ENCODE peak calls at places on chromosomes 6 and 20, in ten cellular contexts. One of them, this sample, is unnamed.

GRCh38 chr20:32972181-32973076 is 31.8 kb downstream of the SUN5 start:
- DNase-seq in AG20443: no peak
- DNase-seq in esophagus squamous epithelium: peak; percentile 18
- DNase-seq in tibial nerve: no peak
- DNase-seq in glutamatergic neuron: no peak
- DNase-seq in SW 1271: no peak
- DNase-seq in renal cortical epithelial cell: no peak
- DNase-seq in CD8-positive, alpha-beta memory T cell: peak; percentile 94
- DNase-seq in NCI-H748 treated with DMSO at 0.1 percent for 48 hours: no peak
- DNase-seq in stimulated activated naive CD8-positive, alpha-beta T cell treated with anti-CD3 and anti-CD28 coated beads, Interleukin-15, Interleukin-2, amounts not matched to agents 100 U/mL and 50 U/mL, for 24 hours: peak; percentile 80
- DNase-seq in this sample: peak; percentile 53

GRCh38 chr6:109236140-109237081 is 141.1 kb downstream of the CEP57L1 start:
- DNase-seq in AG20443: no peak
- DNase-seq in esophagus squamous epithelium: no peak
- DNase-seq in tibial nerve: no peak
- DNase-seq in glutamatergic neuron: peak; percentile 44
- DNase-seq in SW 1271: no peak
- DNase-seq in renal cortical epithelial cell: no peak
- DNase-seq in CD8-positive, alpha-beta memory T cell: no peak
- DNase-seq in NCI-H748 treated with DMSO at 0.1 percent for 48 hours: no peak
- DNase-seq in stimulated activated naive CD8-positive, alpha-beta T cell treated with anti-CD3 and anti-CD28 coated beads, Interleukin-15, Interleukin-2, amounts not matched to agents 100 U/mL and 50 U/mL, for 24 hours: peak; percentile 16
- DNase-seq in this sample: no peak

GRCh38 chr6:66897576-66897975 is 1190.5 kb upstream of the EYS start:
- DNase-seq in AG20443: no peak
- DNase-seq in esophagus squamous epithelium: no peak
- DNase-seq in tibial nerve: no peak
- DNase-seq in glutamatergic neuron: no peak
- DNase-seq in SW 1271: no peak
- DNase-seq in renal cortical epithelial cell: peak; percentile 4
- DNase-seq in CD8-positive, alpha-beta memory T cell: no peak
- DNase-seq in NCI-H748 treated with DMSO at 0.1 percent for 48 hours: no peak
- DNase-seq in stimulated activated naive CD8-positive, alpha-beta T cell treated with anti-CD3 and anti-CD28 coated beads, Interleukin-15, Interleukin-2, amounts not matched to agents 100 U/mL and 50 U/mL, for 24 hours: no peak
- DNase-seq in this sample: peak; percentile 11

GRCh38 chr20:3543901-3544507 is 73.2 kb downstream of the ATRN start:
- DNase-seq in AG20443: no peak
- DNase-seq in esophagus squamous epithelium: no peak
- DNase-seq in tibial nerve: no peak
- DNase-seq in glutamatergic neuron: no peak
- DNase-seq in SW 1271: no peak
- DNase-seq in renal cortical epithelial cell: peak; percentile 89
- DNase-seq in CD8-positive, alpha-beta memory T cell: no peak
- DNase-seq in NCI-H748 treated with DMSO at 0.1 percent for 48 hours: no peak
- DNase-seq in stimulated activated naive CD8-positive, alpha-beta T cell treated with anti-CD3 and anti-CD28 coated beads, Interleukin-15, Interleukin-2, amounts not matched to agents 100 U/mL and 50 U/mL, for 24 hours: no peak
- DNase-seq in this sample: peak; percentile 68

GRCh38 chr6:26327450-26328264 is 37.3 kb upstream of the BTN3A2 start:
- DNase-seq in AG20443: no peak
- DNase-seq in esophagus squamous epithelium: no peak
- DNase-seq in tibial nerve: no peak
- DNase-seq in glutamatergic neuron: peak; percentile 84
- DNase-seq in SW 1271: peak; percentile 93
- DNase-seq in renal cortical epithelial cell: peak; percentile 61
- DNase-seq in CD8-positive, alpha-beta memory T cell: peak; percentile 74
- DNase-seq in NCI-H748 treated with DMSO at 0.1 percent for 48 hours: peak; percentile 89
- DNase-seq in stimulated activated naive CD8-positive, alpha-beta T cell treated with anti-CD3 and anti-CD28 coated beads, Interleukin-15, Interleukin-2, amounts not matched to agents 100 U/mL and 50 U/mL, for 24 hours: peak; percentile 76
- DNase-seq in this sample: peak; percentile 82

GRCh38 chr6:30357678-30358339 is 12.9 kb downstream of the RPP21 start:
- DNase-seq in AG20443: peak; percentile 77
- DNase-seq in esophagus squamous epithelium: no peak
- DNase-seq in tibial nerve: no peak
- DNase-seq in glutamatergic neuron: peak; percentile 71
- DNase-seq in SW 1271: peak; percentile 51
- DNase-seq in renal cortical epithelial cell: peak; percentile 71
- DNase-seq in CD8-positive, alpha-beta memory T cell: peak; percentile 66
- DNase-seq in NCI-H748 treated with DMSO at 0.1 percent for 48 hours: peak; percentile 84
- DNase-seq in stimulated activated naive CD8-positive, alpha-beta T cell treated with anti-CD3 and anti-CD28 coated beads, Interleukin-15, Interleukin-2, amounts not matched to agents 100 U/mL and 50 U/mL, for 24 hours: peak; percentile 53
- DNase-seq in this sample: peak; percentile 54

GRCh38 chr6:63214816-63215215 is 3.5 kb downstream of the FKBP1C start:
- DNase-seq in AG20443: no peak
- DNase-seq in esophagus squamous epithelium: no peak
- DNase-seq in tibial nerve: no peak
- DNase-seq in glutamatergic neuron: no peak
- DNase-seq in SW 1271: no peak
- DNase-seq in renal cortical epithelial cell: no peak
- DNase-seq in CD8-positive, alpha-beta memory T cell: no peak
- DNase-seq in NCI-H748 treated with DMSO at 0.1 percent for 48 hours: no peak
- DNase-seq in stimulated activated naive CD8-positive, alpha-beta T cell treated with anti-CD3 and anti-CD28 coated beads, Interleukin-15, Interleukin-2, amounts not matched to agents 100 U/mL and 50 U/mL, for 24 hours: no peak
- DNase-seq in this sample: no peak

GRCh38 chr6:55758156-55758942 is 117.0 kb downstream of the BMP5 start:
- DNase-seq in AG20443: peak; percentile 53
- DNase-seq in esophagus squamous epithelium: no peak
- DNase-seq in tibial nerve: no peak
- DNase-seq in glutamatergic neuron: no peak
- DNase-seq in SW 1271: peak; percentile 13
- DNase-seq in renal cortical epithelial cell: peak; percentile 98
- DNase-seq in CD8-positive, alpha-beta memory T cell: no peak
- DNase-seq in NCI-H748 treated with DMSO at 0.1 percent for 48 hours: no peak
- DNase-seq in stimulated activated naive CD8-positive, alpha-beta T cell treated with anti-CD3 and anti-CD28 coated beads, Interleukin-15, Interleukin-2, amounts not matched to agents 100 U/mL and 50 U/mL, for 24 hours: no peak
- DNase-seq in this sample: peak; percentile 47

GRCh38 chr6:140441256-140441655 is 1066.8 kb upstream of the CITED2 start:
- DNase-seq in AG20443: peak; percentile 62
- DNase-seq in esophagus squamous epithelium: no peak
- DNase-seq in tibial nerve: peak; percentile 42
- DNase-seq in glutamatergic neuron: peak; percentile 37
- DNase-seq in SW 1271: peak; percentile 51
- DNase-seq in renal cortical epithelial cell: peak; percentile 63
- DNase-seq in CD8-positive, alpha-beta memory T cell: no peak
- DNase-seq in NCI-H748 treated with DMSO at 0.1 percent for 48 hours: no peak
- DNase-seq in stimulated activated naive CD8-positive, alpha-beta T cell treated with anti-CD3 and anti-CD28 coated beads, Interleukin-15, Interleukin-2, amounts not matched to agents 100 U/mL and 50 U/mL, for 24 hours: peak; percentile 5
- DNase-seq in this sample: peak; percentile 76

GRCh38 chr20:63178445-63178818 is 37.5 kb downstream of the YTHDF1 start:
- DNase-seq in AG20443: no peak
- DNase-seq in esophagus squamous epithelium: no peak
- DNase-seq in tibial nerve: no peak
- DNase-seq in glutamatergic neuron: peak; percentile 70
- DNase-seq in SW 1271: no peak
- DNase-seq in renal cortical epithelial cell: no peak
- DNase-seq in CD8-positive, alpha-beta memory T cell: no peak
- DNase-seq in NCI-H748 treated with DMSO at 0.1 percent for 48 hours: no peak
- DNase-seq in stimulated activated naive CD8-positive, alpha-beta T cell treated with anti-CD3 and anti-CD28 coated beads, Interleukin-15, Interleukin-2, amounts not matched to agents 100 U/mL and 50 U/mL, for 24 hours: no peak
- DNase-seq in this sample: no peak

GRCh38 chr6:20013485-20013884 is 176.3 kb downstream of the ID4 start:
- DNase-seq in AG20443: no peak
- DNase-seq in esophagus squamous epithelium: no peak
- DNase-seq in tibial nerve: no peak
- DNase-seq in glutamatergic neuron: no peak
- DNase-seq in SW 1271: no peak
- DNase-seq in renal cortical epithelial cell: no peak
- DNase-seq in CD8-positive, alpha-beta memory T cell: no peak
- DNase-seq in NCI-H748 treated with DMSO at 0.1 percent for 48 hours: no peak
- DNase-seq in stimulated activated naive CD8-positive, alpha-beta T cell treated with anti-CD3 and anti-CD28 coated beads, Interleukin-15, Interleukin-2, amounts not matched to agents 100 U/mL and 50 U/mL, for 24 hours: no peak
- DNase-seq in this sample: no peak

GRCh38 chr6:167706313-167707109 is 120.2 kb upstream of the AFDN start:
- DNase-seq in AG20443: no peak
- DNase-seq in esophagus squamous epithelium: no peak
- DNase-seq in tibial nerve: no peak
- DNase-seq in glutamatergic neuron: no peak
- DNase-seq in SW 1271: no peak
- DNase-seq in renal cortical epithelial cell: no peak
- DNase-seq in CD8-positive, alpha-beta memory T cell: no peak
- DNase-seq in NCI-H748 treated with DMSO at 0.1 percent for 48 hours: peak; percentile 22
- DNase-seq in stimulated activated naive CD8-positive, alpha-beta T cell treated with anti-CD3 and anti-CD28 coated beads, Interleukin-15, Interleukin-2, amounts not matched to agents 100 U/mL and 50 U/mL, for 24 hours: peak; percentile 71
- DNase-seq in this sample: no peak

GRCh38 chr6:29763491-29764289 is 40.5 kb downstream of the HLA-F start:
- DNase-seq in AG20443: peak; percentile 60
- DNase-seq in esophagus squamous epithelium: no peak
- DNase-seq in tibial nerve: no peak
- DNase-seq in glutamatergic neuron: no peak
- DNase-seq in SW 1271: no peak
- DNase-seq in renal cortical epithelial cell: peak; percentile 97
- DNase-seq in CD8-positive, alpha-beta memory T cell: no peak
- DNase-seq in NCI-H748 treated with DMSO at 0.1 percent for 48 hours: no peak
- DNase-seq in stimulated activated naive CD8-positive, alpha-beta T cell treated with anti-CD3 and anti-CD28 coated beads, Interleukin-15, Interleukin-2, amounts not matched to agents 100 U/mL and 50 U/mL, for 24 hours: peak; percentile 28
- DNase-seq in this sample: peak; percentile 63

GRCh38 chr6:119241124-119241491 is 108.5 kb downstream of the MAN1A1 start:
- DNase-seq in AG20443: peak; percentile 13
- DNase-seq in esophagus squamous epithelium: no peak
- DNase-seq in tibial nerve: no peak
- DNase-seq in glutamatergic neuron: no peak
- DNase-seq in SW 1271: no peak
- DNase-seq in renal cortical epithelial cell: peak; percentile 92
- DNase-seq in CD8-positive, alpha-beta memory T cell: no peak
- DNase-seq in NCI-H748 treated with DMSO at 0.1 percent for 48 hours: peak; percentile 33
- DNase-seq in stimulated activated naive CD8-positive, alpha-beta T cell treated with anti-CD3 and anti-CD28 coated beads, Interleukin-15, Interleukin-2, amounts not matched to agents 100 U/mL and 50 U/mL, for 24 hours: no peak
- DNase-seq in this sample: no peak

GRCh38 chr6:37433657-37434271 is 743 bp downstream of the CMTR1 start:
- DNase-seq in AG20443: peak; percentile 34
- DNase-seq in esophagus squamous epithelium: no peak
- DNase-seq in tibial nerve: no peak
- DNase-seq in glutamatergic neuron: peak; percentile 20
- DNase-seq in SW 1271: peak; percentile 12
- DNase-seq in renal cortical epithelial cell: peak; percentile 26
- DNase-seq in CD8-positive, alpha-beta memory T cell: peak; percentile 54
- DNase-seq in NCI-H748 treated with DMSO at 0.1 percent for 48 hours: no peak
- DNase-seq in stimulated activated naive CD8-positive, alpha-beta T cell treated with anti-CD3 and anti-CD28 coated beads, Interleukin-15, Interleukin-2, amounts not matched to agents 100 U/mL and 50 U/mL, for 24 hours: peak; percentile 52
- DNase-seq in this sample: peak; percentile 13

GRCh38 chr6:117515326-117515725 is 32.9 kb downstream of the DCBLD1 start:
- DNase-seq in AG20443: no peak
- DNase-seq in esophagus squamous epithelium: no peak
- DNase-seq in tibial nerve: no peak
- DNase-seq in glutamatergic neuron: no peak
- DNase-seq in SW 1271: no peak
- DNase-seq in renal cortical epithelial cell: no peak
- DNase-seq in CD8-positive, alpha-beta memory T cell: no peak
- DNase-seq in NCI-H748 treated with DMSO at 0.1 percent for 48 hours: no peak
- DNase-seq in stimulated activated naive CD8-positive, alpha-beta T cell treated with anti-CD3 and anti-CD28 coated beads, Interleukin-15, Interleukin-2, amounts not matched to agents 100 U/mL and 50 U/mL, for 24 hours: no peak
- DNase-seq in this sample: no peak

GRCh38 chr20:36035720-36036119 is 67.3 kb downstream of the CNBD2 start:
- DNase-seq in AG20443: peak; percentile 31
- DNase-seq in esophagus squamous epithelium: no peak
- DNase-seq in tibial nerve: no peak
- DNase-seq in glutamatergic neuron: no peak
- DNase-seq in SW 1271: no peak
- DNase-seq in renal cortical epithelial cell: peak; percentile 73
- DNase-seq in CD8-positive, alpha-beta memory T cell: no peak
- DNase-seq in NCI-H748 treated with DMSO at 0.1 percent for 48 hours: no peak
- DNase-seq in stimulated activated naive CD8-positive, alpha-beta T cell treated with anti-CD3 and anti-CD28 coated beads, Interleukin-15, Interleukin-2, amounts not matched to agents 100 U/mL and 50 U/mL, for 24 hours: no peak
- DNase-seq in this sample: peak; percentile 84

GRCh38 chr6:131909408-131910218 is 41.6 kb downstream of the CCN2 start:
- DNase-seq in AG20443: peak; percentile 63
- DNase-seq in esophagus squamous epithelium: no peak
- DNase-seq in tibial nerve: peak; percentile 81
- DNase-seq in glutamatergic neuron: peak; percentile 83
- DNase-seq in SW 1271: peak; percentile 68
- DNase-seq in renal cortical epithelial cell: peak; percentile 57
- DNase-seq in CD8-positive, alpha-beta memory T cell: peak; percentile 68
- DNase-seq in NCI-H748 treated with DMSO at 0.1 percent for 48 hours: peak; percentile 25
- DNase-seq in stimulated activated naive CD8-positive, alpha-beta T cell treated with anti-CD3 and anti-CD28 coated beads, Interleukin-15, Interleukin-2, amounts not matched to agents 100 U/mL and 50 U/mL, for 24 hours: peak; percentile 84
- DNase-seq in this sample: peak; percentile 64

GRCh38 chr20:45779011-45779915 is 12.4 kb downstream of the WFDC3 start:
- DNase-seq in AG20443: peak; percentile 93
- DNase-seq in esophagus squamous epithelium: no peak
- DNase-seq in tibial nerve: peak; percentile 83
- DNase-seq in glutamatergic neuron: no peak
- DNase-seq in SW 1271: peak; percentile 99
- DNase-seq in renal cortical epithelial cell: peak; percentile 100
- DNase-seq in CD8-positive, alpha-beta memory T cell: no peak
- DNase-seq in NCI-H748 treated with DMSO at 0.1 percent for 48 hours: no peak
- DNase-seq in stimulated activated naive CD8-positive, alpha-beta T cell treated with anti-CD3 and anti-CD28 coated beads, Interleukin-15, Interleukin-2, amounts not matched to agents 100 U/mL and 50 U/mL, for 24 hours: no peak
- DNase-seq in this sample: peak; percentile 100

GRCh38 chr20:4171538-4172116 is 156.3 kb upstream of the RNF24 start:
- DNase-seq in AG20443: no peak
- DNase-seq in esophagus squamous epithelium: no peak
- DNase-seq in tibial nerve: no peak
- DNase-seq in glutamatergic neuron: no peak
- DNase-seq in SW 1271: peak; percentile 47
- DNase-seq in renal cortical epithelial cell: no peak
- DNase-seq in CD8-positive, alpha-beta memory T cell: no peak
- DNase-seq in NCI-H748 treated with DMSO at 0.1 percent for 48 hours: no peak
- DNase-seq in stimulated activated naive CD8-positive, alpha-beta T cell treated with anti-CD3 and anti-CD28 coated beads, Interleukin-15, Interleukin-2, amounts not matched to agents 100 U/mL and 50 U/mL, for 24 hours: no peak
- DNase-seq in this sample: no peak

GRCh38 chr6:139625998-139626975 is 251.8 kb upstream of the CITED2 start:
- DNase-seq in AG20443: peak; percentile 12
- DNase-seq in esophagus squamous epithelium: no peak
- DNase-seq in tibial nerve: no peak
- DNase-seq in glutamatergic neuron: no peak
- DNase-seq in SW 1271: no peak
- DNase-seq in renal cortical epithelial cell: peak; percentile 64
- DNase-seq in CD8-positive, alpha-beta memory T cell: no peak
- DNase-seq in NCI-H748 treated with DMSO at 0.1 percent for 48 hours: no peak
- DNase-seq in stimulated activated naive CD8-positive, alpha-beta T cell treated with anti-CD3 and anti-CD28 coated beads, Interleukin-15, Interleukin-2, amounts not matched to agents 100 U/mL and 50 U/mL, for 24 hours: no peak
- DNase-seq in this sample: no peak

GRCh38 chr20:59994697-59995122 is 36.5 kb downstream of the CDH26 start:
- DNase-seq in AG20443: no peak
- DNase-seq in esophagus squamous epithelium: no peak
- DNase-seq in tibial nerve: no peak
- DNase-seq in glutamatergic neuron: no peak
- DNase-seq in SW 1271: no peak
- DNase-seq in renal cortical epithelial cell: no peak
- DNase-seq in CD8-positive, alpha-beta memory T cell: no peak
- DNase-seq in NCI-H748 treated with DMSO at 0.1 percent for 48 hours: no peak
- DNase-seq in stimulated activated naive CD8-positive, alpha-beta T cell treated with anti-CD3 and anti-CD28 coated beads, Interleukin-15, Interleukin-2, amounts not matched to agents 100 U/mL and 50 U/mL, for 24 hours: no peak
- DNase-seq in this sample: peak; percentile 25

GRCh38 chr6:19303381-19303780 is 533.8 kb upstream of the ID4 start:
- DNase-seq in AG20443: peak; percentile 29
- DNase-seq in esophagus squamous epithelium: no peak
- DNase-seq in tibial nerve: no peak
- DNase-seq in glutamatergic neuron: no peak
- DNase-seq in SW 1271: no peak
- DNase-seq in renal cortical epithelial cell: peak; percentile 39
- DNase-seq in CD8-positive, alpha-beta memory T cell: no peak
- DNase-seq in NCI-H748 treated with DMSO at 0.1 percent for 48 hours: peak; percentile 93
- DNase-seq in stimulated activated naive CD8-positive, alpha-beta T cell treated with anti-CD3 and anti-CD28 coated beads, Interleukin-15, Interleukin-2, amounts not matched to agents 100 U/mL and 50 U/mL, for 24 hours: no peak
- DNase-seq in this sample: no peak

GRCh38 chr6:139708342-139709199 is 334.1 kb upstream of the CITED2 start:
- DNase-seq in AG20443: peak; percentile 80
- DNase-seq in esophagus squamous epithelium: no peak
- DNase-seq in tibial nerve: no peak
- DNase-seq in glutamatergic neuron: no peak
- DNase-seq in SW 1271: peak; percentile 88
- DNase-seq in renal cortical epithelial cell: peak; percentile 93
- DNase-seq in CD8-positive, alpha-beta memory T cell: no peak
- DNase-seq in NCI-H748 treated with DMSO at 0.1 percent for 48 hours: no peak
- DNase-seq in stimulated activated naive CD8-positive, alpha-beta T cell treated with anti-CD3 and anti-CD28 coated beads, Interleukin-15, Interleukin-2, amounts not matched to agents 100 U/mL and 50 U/mL, for 24 hours: no peak
- DNase-seq in this sample: peak; percentile 84

GRCh38 chr20:56710577-56711465 is 81.7 kb downstream of the TFAP2C start:
- DNase-seq in AG20443: peak; percentile 33
- DNase-seq in esophagus squamous epithelium: no peak
- DNase-seq in tibial nerve: no peak
- DNase-seq in glutamatergic neuron: no peak
- DNase-seq in SW 1271: no peak
- DNase-seq in renal cortical epithelial cell: peak; percentile 4
- DNase-seq in CD8-positive, alpha-beta memory T cell: no peak
- DNase-seq in NCI-H748 treated with DMSO at 0.1 percent for 48 hours: no peak
- DNase-seq in stimulated activated naive CD8-positive, alpha-beta T cell treated with anti-CD3 and anti-CD28 coated beads, Interleukin-15, Interleukin-2, amounts not matched to agents 100 U/mL and 50 U/mL, for 24 hours: no peak
- DNase-seq in this sample: peak; percentile 63

GRCh38 chr20:53021934-53022333 is 49.8 kb downstream of the TSHZ2 start:
- DNase-seq in AG20443: peak; percentile 32
- DNase-seq in esophagus squamous epithelium: no peak
- DNase-seq in tibial nerve: no peak
- DNase-seq in glutamatergic neuron: no peak
- DNase-seq in SW 1271: no peak
- DNase-seq in renal cortical epithelial cell: no peak
- DNase-seq in CD8-positive, alpha-beta memory T cell: no peak
- DNase-seq in NCI-H748 treated with DMSO at 0.1 percent for 48 hours: no peak
- DNase-seq in stimulated activated naive CD8-positive, alpha-beta T cell treated with anti-CD3 and anti-CD28 coated beads, Interleukin-15, Interleukin-2, amounts not matched to agents 100 U/mL and 50 U/mL, for 24 hours: no peak
- DNase-seq in this sample: no peak

GRCh38 chr6:35477028-35477427 is 8.8 kb downstream of the RPL10A start:
- DNase-seq in AG20443: no peak
- DNase-seq in esophagus squamous epithelium: no peak
- DNase-seq in tibial nerve: no peak
- DNase-seq in glutamatergic neuron: no peak
- DNase-seq in SW 1271: no peak
- DNase-seq in renal cortical epithelial cell: no peak
- DNase-seq in CD8-positive, alpha-beta memory T cell: no peak
- DNase-seq in NCI-H748 treated with DMSO at 0.1 percent for 48 hours: no peak
- DNase-seq in stimulated activated naive CD8-positive, alpha-beta T cell treated with anti-CD3 and anti-CD28 coated beads, Interleukin-15, Interleukin-2, amounts not matched to agents 100 U/mL and 50 U/mL, for 24 hours: no peak
- DNase-seq in this sample: no peak

GRCh38 chr6:110710115-110710514 is 105.2 kb downstream of the CDK19 start:
- DNase-seq in AG20443: no peak
- DNase-seq in esophagus squamous epithelium: no peak
- DNase-seq in tibial nerve: no peak
- DNase-seq in glutamatergic neuron: no peak
- DNase-seq in SW 1271: no peak
- DNase-seq in renal cortical epithelial cell: no peak
- DNase-seq in CD8-positive, alpha-beta memory T cell: no peak
- DNase-seq in NCI-H748 treated with DMSO at 0.1 percent for 48 hours: no peak
- DNase-seq in stimulated activated naive CD8-positive, alpha-beta T cell treated with anti-CD3 and anti-CD28 coated beads, Interleukin-15, Interleukin-2, amounts not matched to agents 100 U/mL and 50 U/mL, for 24 hours: no peak
- DNase-seq in this sample: no peak